ENCODE peak calls at places on chromosomes 5 and 9, in seven cellular contexts. One of them, this sample, is unnamed.

GRCh38 chr5:157562111-157562581 is 13.4 kb downstream of the ADAM19 start:
- DNase-seq in suprapubic skin: no peak
- DNase-seq in aorta: peak; percentile 91
- DNase-seq in spleen: no peak
- DNase-seq in fibroblast of lung: peak; percentile 39
- DNase-seq in right atrium auricular region: no peak
- DNase-seq in CD4-positive, CD25-positive, alpha-beta regulatory T cell: no peak
- DNase-seq in this sample: no peak

GRCh38 chr5:178994580-178995340 is at the start of gene GRM6:
- DNase-seq in fibroblast of lung: no peak
- DNase-seq in CD4-positive, CD25-positive, alpha-beta regulatory T cell: no peak
- DNase-seq in suprapubic skin: no peak
- DNase-seq in right atrium auricular region: no peak
- DNase-seq in spleen: no peak
- DNase-seq in aorta: no peak
- DNase-seq in this sample: no peak

GRCh38 chr9:18610956-18611355 is 137.0 kb downstream of the ADAMTSL1 start:
- DNase-seq in right atrium auricular region: no peak
- DNase-seq in fibroblast of lung: peak; percentile 39
- DNase-seq in spleen: no peak
- DNase-seq in aorta: no peak
- DNase-seq in CD4-positive, CD25-positive, alpha-beta regulatory T cell: no peak
- DNase-seq in suprapubic skin: no peak
- DNase-seq in this sample: no peak

GRCh38 chr9:6921335-6921734 is 163.6 kb downstream of the KDM4C start:
- DNase-seq in suprapubic skin: no peak
- DNase-seq in right atrium auricular region: no peak
- DNase-seq in CD4-positive, CD25-positive, alpha-beta regulatory T cell: no peak
- DNase-seq in aorta: no peak
- DNase-seq in fibroblast of lung: no peak
- DNase-seq in spleen: no peak
- DNase-seq in this sample: no peak

GRCh38 chr9:134551657-134552348 is 89.8 kb upstream of the COL5A1 start:
- DNase-seq in fibroblast of lung: peak; percentile 83
- DNase-seq in aorta: peak; percentile 92
- DNase-seq in right atrium auricular region: peak; percentile 72
- DNase-seq in suprapubic skin: no peak
- DNase-seq in CD4-positive, CD25-positive, alpha-beta regulatory T cell: no peak
- DNase-seq in spleen: peak; percentile 69
- DNase-seq in this sample: peak; percentile 45

GRCh38 chr5:53170748-53171349 is 61.3 kb upstream of the MOCS2 start:
- DNase-seq in fibroblast of lung: peak; percentile 63
- DNase-seq in suprapubic skin: no peak
- DNase-seq in CD4-positive, CD25-positive, alpha-beta regulatory T cell: peak; percentile 2
- DNase-seq in spleen: no peak
- DNase-seq in right atrium auricular region: no peak
- DNase-seq in aorta: no peak
- DNase-seq in this sample: no peak

GRCh38 chr5:139842321-139842720 is 46.7 kb downstream of the PSD2 start:
- DNase-seq in right atrium auricular region: no peak
- DNase-seq in CD4-positive, CD25-positive, alpha-beta regulatory T cell: no peak
- DNase-seq in fibroblast of lung: no peak
- DNase-seq in aorta: peak; percentile 51
- DNase-seq in spleen: peak; percentile 52
- DNase-seq in suprapubic skin: no peak
- DNase-seq in this sample: peak; percentile 10

GRCh38 chr5:136012041-136012804 is 16.6 kb upstream of the TGFBI start:
- DNase-seq in aorta: no peak
- DNase-seq in suprapubic skin: no peak
- DNase-seq in right atrium auricular region: no peak
- DNase-seq in CD4-positive, CD25-positive, alpha-beta regulatory T cell: no peak
- DNase-seq in spleen: no peak
- DNase-seq in fibroblast of lung: peak; percentile 70
- DNase-seq in this sample: no peak

GRCh38 chr9:130405657-130406257 is 39.0 kb upstream of the ASS1 start:
- DNase-seq in spleen: no peak
- DNase-seq in CD4-positive, CD25-positive, alpha-beta regulatory T cell: no peak
- DNase-seq in suprapubic skin: no peak
- DNase-seq in aorta: no peak
- DNase-seq in right atrium auricular region: no peak
- DNase-seq in fibroblast of lung: no peak
- DNase-seq in this sample: no peak

GRCh38 chr5:67182406-67182805 is 14.2 kb downstream of the CD180 start:
- DNase-seq in right atrium auricular region: peak; percentile 81
- DNase-seq in suprapubic skin: peak; percentile 80
- DNase-seq in CD4-positive, CD25-positive, alpha-beta regulatory T cell: peak; percentile 63
- DNase-seq in fibroblast of lung: peak; percentile 73
- DNase-seq in aorta: peak; percentile 87
- DNase-seq in spleen: peak; percentile 73
- DNase-seq in this sample: peak; percentile 69

GRCh38 chr9:21983509-21983908 is 10.7 kb downstream of the CDKN2A start:
- DNase-seq in aorta: no peak
- DNase-seq in spleen: no peak
- DNase-seq in CD4-positive, CD25-positive, alpha-beta regulatory T cell: no peak
- DNase-seq in right atrium auricular region: no peak
- DNase-seq in suprapubic skin: no peak
- DNase-seq in fibroblast of lung: no peak
- DNase-seq in this sample: no peak

GRCh38 chr9:127504887-127505251 is 53.6 kb downstream of the LRSAM1 start:
- DNase-seq in fibroblast of lung: no peak
- DNase-seq in aorta: no peak
- DNase-seq in spleen: no peak
- DNase-seq in right atrium auricular region: no peak
- DNase-seq in CD4-positive, CD25-positive, alpha-beta regulatory T cell: no peak
- DNase-seq in suprapubic skin: no peak
- DNase-seq in this sample: no peak

GRCh38 chr5:161744276-161744675 is 58.8 kb downstream of the GABRA6 start:
- DNase-seq in suprapubic skin: no peak
- DNase-seq in aorta: no peak
- DNase-seq in fibroblast of lung: no peak
- DNase-seq in right atrium auricular region: no peak
- DNase-seq in CD4-positive, CD25-positive, alpha-beta regulatory T cell: no peak
- DNase-seq in spleen: peak; percentile 67
- DNase-seq in this sample: no peak

GRCh38 chr5:129904102-129904666 is at the start of gene CHSY3:
- DNase-seq in suprapubic skin: peak; percentile 87
- DNase-seq in aorta: peak; percentile 96
- DNase-seq in right atrium auricular region: peak; percentile 79
- DNase-seq in spleen: peak; percentile 85
- DNase-seq in fibroblast of lung: peak; percentile 69
- DNase-seq in CD4-positive, CD25-positive, alpha-beta regulatory T cell: peak; percentile 41
- DNase-seq in this sample: peak; percentile 89

GRCh38 chr5:80884851-80885697 is 75.1 kb upstream of the RASGRF2 start:
- DNase-seq in fibroblast of lung: no peak
- DNase-seq in right atrium auricular region: no peak
- DNase-seq in aorta: no peak
- DNase-seq in CD4-positive, CD25-positive, alpha-beta regulatory T cell: no peak
- DNase-seq in suprapubic skin: no peak
- DNase-seq in spleen: no peak
- DNase-seq in this sample: no peak

GRCh38 chr9:77616191-77616590 is 31.9 kb downstream of the GNA14 start:
- DNase-seq in right atrium auricular region: no peak
- DNase-seq in fibroblast of lung: no peak
- DNase-seq in CD4-positive, CD25-positive, alpha-beta regulatory T cell: no peak
- DNase-seq in suprapubic skin: no peak
- DNase-seq in spleen: no peak
- DNase-seq in aorta: no peak
- DNase-seq in this sample: no peak

GRCh38 chr5:180291234-180291940 is 496 bp downstream of the MAPK9 start:
- DNase-seq in spleen: peak; percentile 91
- DNase-seq in right atrium auricular region: peak; percentile 47
- DNase-seq in aorta: no peak
- DNase-seq in CD4-positive, CD25-positive, alpha-beta regulatory T cell: peak; percentile 36
- DNase-seq in suprapubic skin: no peak
- DNase-seq in fibroblast of lung: no peak
- DNase-seq in this sample: no peak

GRCh38 chr9:124741149-124741548 is 30.0 kb downstream of the NR6A1 start:
- DNase-seq in suprapubic skin: no peak
- DNase-seq in right atrium auricular region: no peak
- DNase-seq in fibroblast of lung: no peak
- DNase-seq in spleen: no peak
- DNase-seq in CD4-positive, CD25-positive, alpha-beta regulatory T cell: no peak
- DNase-seq in aorta: no peak
- DNase-seq in this sample: no peak

GRCh38 chr5:134148986-134149539 is 27.7 kb downstream of the SKP1 start:
- DNase-seq in CD4-positive, CD25-positive, alpha-beta regulatory T cell: no peak
- DNase-seq in right atrium auricular region: no peak
- DNase-seq in aorta: no peak
- DNase-seq in fibroblast of lung: no peak
- DNase-seq in spleen: no peak
- DNase-seq in suprapubic skin: no peak
- DNase-seq in this sample: no peak

GRCh38 chr5:109407913-109408312 is 1.9 kb downstream of the PJA2 start:
- DNase-seq in suprapubic skin: no peak
- DNase-seq in CD4-positive, CD25-positive, alpha-beta regulatory T cell: peak; percentile 46
- DNase-seq in right atrium auricular region: no peak
- DNase-seq in fibroblast of lung: no peak
- DNase-seq in spleen: no peak
- DNase-seq in aorta: no peak
- DNase-seq in this sample: no peak

GRCh38 chr9:90855208-90856000 is 53.8 kb downstream of the SYK start:
- DNase-seq in spleen: no peak
- DNase-seq in fibroblast of lung: no peak
- DNase-seq in right atrium auricular region: no peak
- DNase-seq in CD4-positive, CD25-positive, alpha-beta regulatory T cell: no peak
- DNase-seq in suprapubic skin: no peak
- DNase-seq in aorta: no peak
- DNase-seq in this sample: no peak

GRCh38 chr9:87498046-87498815 is 564 bp downstream of the DAPK1 start:
- DNase-seq in fibroblast of lung: peak; percentile 27
- DNase-seq in CD4-positive, CD25-positive, alpha-beta regulatory T cell: no peak
- DNase-seq in suprapubic skin: no peak
- DNase-seq in spleen: peak; percentile 83
- DNase-seq in right atrium auricular region: no peak
- DNase-seq in aorta: peak; percentile 78
- DNase-seq in this sample: peak; percentile 70

GRCh38 chr5:123460296-123460729 is 37.1 kb upstream of the CEP120 start:
- DNase-seq in fibroblast of lung: no peak
- DNase-seq in spleen: no peak
- DNase-seq in right atrium auricular region: no peak
- DNase-seq in suprapubic skin: no peak
- DNase-seq in CD4-positive, CD25-positive, alpha-beta regulatory T cell: peak; percentile 36
- DNase-seq in aorta: no peak
- DNase-seq in this sample: no peak

GRCh38 chr5:55438931-55439477 is 95.8 kb downstream of the PLPP1 start:
- DNase-seq in spleen: no peak
- DNase-seq in suprapubic skin: no peak
- DNase-seq in right atrium auricular region: no peak
- DNase-seq in aorta: no peak
- DNase-seq in CD4-positive, CD25-positive, alpha-beta regulatory T cell: no peak
- DNase-seq in fibroblast of lung: peak; percentile 87
- DNase-seq in this sample: no peak

DNA sequence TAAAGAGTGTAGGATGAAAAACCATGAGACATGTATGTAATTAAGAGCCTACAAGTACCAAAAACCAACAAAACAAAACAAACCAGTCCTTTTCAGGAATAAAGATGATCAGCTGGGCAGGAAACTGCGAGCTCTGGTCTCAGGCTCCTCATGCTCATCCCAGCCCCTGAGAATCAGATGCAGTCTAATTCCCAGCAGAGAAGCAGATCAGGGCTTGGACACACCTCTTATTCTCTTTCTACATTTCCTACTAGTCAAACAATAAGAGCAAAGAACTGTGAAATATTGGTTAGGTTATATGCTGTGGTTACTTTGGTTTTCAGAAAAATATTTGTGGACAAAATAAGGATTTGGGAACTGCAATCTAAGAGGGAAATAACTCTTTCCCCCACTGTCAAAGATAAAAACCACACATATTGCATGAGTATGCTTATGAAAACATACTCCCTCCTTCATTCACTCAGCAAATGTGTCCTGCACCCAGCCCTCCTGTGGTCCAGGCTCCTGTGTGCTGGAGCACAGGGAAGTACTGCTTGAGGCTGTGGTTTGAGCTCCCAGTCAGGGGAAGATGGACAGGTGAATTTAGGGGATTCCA is 164.5 kb upstream of the S1PR3 start:
- DNase-seq in right atrium auricular region: no peak
- DNase-seq in spleen: no peak
- DNase-seq in suprapubic skin: no peak
- DNase-seq in fibroblast of lung: peak; percentile 83
- DNase-seq in aorta: no peak
- DNase-seq in CD4-positive, CD25-positive, alpha-beta regulatory T cell: no peak
- DNase-seq in this sample: no peak
- H3K36me3 ChIP-seq in right atrium auricular region: no peaks in the 10 kb centered on the region
- H3K36me3 ChIP-seq in spleen: no peaks in the 10 kb centered on the region
- H3K36me3 ChIP-seq in suprapubic skin: no peaks in the 10 kb centered on the region
- H3K36me3 ChIP-seq in fibroblast of lung: no peaks in the 10 kb centered on the region
- H3K36me3 ChIP-seq in aorta: no peaks in the 10 kb centered on the region
- H3K36me3 ChIP-seq in CD4-positive, CD25-positive, alpha-beta regulatory T cell: no peaks in the 10 kb centered on the region
- H3K36me3 ChIP-seq in this sample: no peaks in the 10 kb centered on the region

GRCh38 chr9:85858351-85858750 is 82.6 kb upstream of the NAA35 start:
- DNase-seq in CD4-positive, CD25-positive, alpha-beta regulatory T cell: no peak
- DNase-seq in fibroblast of lung: no peak
- DNase-seq in spleen: no peak
- DNase-seq in right atrium auricular region: no peak
- DNase-seq in suprapubic skin: no peak
- DNase-seq in aorta: no peak
- DNase-seq in this sample: no peak
- H3K4me3 ChIP-seq in CD4-positive, CD25-positive, alpha-beta regulatory T cell: no peak overlapping the region
- H3K4me3 ChIP-seq in fibroblast of lung: no peak overlapping the region
- H3K4me3 ChIP-seq in spleen: no peak overlapping the region
- H3K4me3 ChIP-seq in right atrium auricular region: no peak overlapping the region
- H3K4me3 ChIP-seq in suprapubic skin: no peak overlapping the region
- H3K4me3 ChIP-seq in aorta: no peak overlapping the region
- H3K4me3 ChIP-seq in this sample: no peak overlapping the region

GRCh38 chr5:483434-484184 is 40.6 kb downstream of the EXOC3 start:
- DNase-seq in CD4-positive, CD25-positive, alpha-beta regulatory T cell: no peak
- DNase-seq in right atrium auricular region: no peak
- DNase-seq in fibroblast of lung: no peak
- DNase-seq in spleen: no peak
- DNase-seq in suprapubic skin: no peak
- DNase-seq in aorta: no peak
- DNase-seq in this sample: no peak
- H3K27me3 ChIP-seq in CD4-positive, CD25-positive, alpha-beta regulatory T cell: no peaks in the 10 kb centered on the region
- H3K27me3 ChIP-seq in right atrium auricular region: peaks cover 19% of the 10 kb centered on the region
- H3K27me3 ChIP-seq in fibroblast of lung: no peaks in the 10 kb centered on the region
- H3K27me3 ChIP-seq in spleen: peaks cover 80% of the 10 kb centered on the region
- H3K27me3 ChIP-seq in suprapubic skin: peaks cover 67% of the 10 kb centered on the region
- H3K27me3 ChIP-seq in aorta: no peaks in the 10 kb centered on the region
- H3K27me3 ChIP-seq in this sample: peaks cover 63% of the 10 kb centered on the region

DNA sequence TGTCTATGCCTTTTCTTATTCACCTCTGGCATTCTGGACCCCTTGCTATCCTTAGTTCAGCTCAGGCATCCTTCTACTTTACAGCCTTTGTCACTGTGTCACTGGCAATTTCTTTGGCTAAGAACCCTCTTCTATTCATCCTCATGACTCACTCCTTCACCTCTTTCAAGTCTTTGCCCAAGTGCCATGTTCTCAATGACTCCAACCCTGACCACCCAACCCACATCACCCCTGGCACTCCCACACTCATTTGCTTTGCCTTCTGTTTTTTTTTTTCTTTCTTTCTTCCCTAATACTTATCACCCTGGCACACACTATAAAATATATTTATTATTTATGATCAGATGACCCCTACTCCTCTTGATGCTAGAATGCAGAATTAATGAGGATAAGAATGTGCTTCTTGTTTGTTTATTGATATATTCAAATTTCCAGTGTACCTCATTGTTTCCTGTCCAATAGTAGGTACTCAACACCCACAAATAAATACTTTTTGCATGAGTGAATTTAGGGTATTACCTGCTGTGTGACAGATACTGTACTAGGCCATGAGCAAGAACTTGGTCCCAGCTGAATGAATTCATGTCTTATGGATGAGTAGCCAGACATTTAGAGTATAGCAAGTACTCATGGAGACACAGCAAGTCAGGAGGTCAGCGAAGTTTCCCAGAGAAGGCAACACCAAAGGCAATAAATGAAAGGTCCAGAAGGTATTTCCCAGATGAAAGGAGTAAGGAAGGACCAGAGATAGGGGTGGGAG is 236.1 kb downstream of the PAPPA start:
- DNase-seq in fibroblast of lung: no peak
- DNase-seq in CD4-positive, CD25-positive, alpha-beta regulatory T cell: no peak
- DNase-seq in aorta: no peak
- DNase-seq in spleen: no peak
- DNase-seq in right atrium auricular region: no peak
- DNase-seq in suprapubic skin: no peak
- DNase-seq in this sample: no peak
- H3K36me3 ChIP-seq in fibroblast of lung: no peaks in the 10 kb centered on the region
- H3K36me3 ChIP-seq in CD4-positive, CD25-positive, alpha-beta regulatory T cell: peaks cover 3% of the 10 kb centered on the region
- H3K36me3 ChIP-seq in aorta: peaks cover 3% of the 10 kb centered on the region
- H3K36me3 ChIP-seq in spleen: no peaks in the 10 kb centered on the region
- H3K36me3 ChIP-seq in right atrium auricular region: no peaks in the 10 kb centered on the region
- H3K36me3 ChIP-seq in suprapubic skin: no peaks in the 10 kb centered on the region
- H3K36me3 ChIP-seq in this sample: no peaks in the 10 kb centered on the region